ENCODE peak calls at places on chromosomes 3 and 15, in five cellular contexts. One of them, this sample, is unnamed.

GRCh38 chr3:51350751-51351150 is 34.3 kb upstream of the MANF start:
- DNase-seq in CD8-positive, alpha-beta T cell: no peak
- DNase-seq in PC-3: no peak
- DNase-seq in tibial nerve: no peak
- DNase-seq in HCT116: no peak
- DNase-seq in this sample: no peak

GRCh38 chr15:60162251-60162650 is 158.1 kb downstream of the FOXB1 start:
- DNase-seq in CD8-positive, alpha-beta T cell: no peak
- DNase-seq in PC-3: no peak
- DNase-seq in tibial nerve: no peak
- DNase-seq in HCT116: no peak
- DNase-seq in this sample: no peak

GRCh38 chr3:28841436-28841835 is 439.4 kb upstream of the RBMS3 start:
- DNase-seq in CD8-positive, alpha-beta T cell: no peak
- DNase-seq in PC-3: no peak
- DNase-seq in tibial nerve: no peak
- DNase-seq in HCT116: no peak
- DNase-seq in this sample: no peak

GRCh38 chr3:53141468-53141840 is 11.2 kb upstream of the RFT1 start:
- DNase-seq in CD8-positive, alpha-beta T cell: no peak
- DNase-seq in PC-3: no peak
- DNase-seq in tibial nerve: no peak
- DNase-seq in HCT116: no peak
- DNase-seq in this sample: no peak

GRCh38 chr3:15331606-15332404 is 581 bp downstream of the SH3BP5 start:
- DNase-seq in CD8-positive, alpha-beta T cell: peak
- DNase-seq in PC-3: peak
- DNase-seq in tibial nerve: no peak
- DNase-seq in HCT116: no peak
- DNase-seq in this sample: no peak

GRCh38 chr3:12420393-12420792 is 63.9 kb upstream of the TSEN2 start:
- DNase-seq in CD8-positive, alpha-beta T cell: no peak
- DNase-seq in PC-3: no peak
- DNase-seq in tibial nerve: no peak
- DNase-seq in HCT116: no peak
- DNase-seq in this sample: no peak

GRCh38 chr3:149377408-149378111 is at the start of gene TM4SF1:
- DNase-seq in CD8-positive, alpha-beta T cell: no peak
- DNase-seq in PC-3: peak
- DNase-seq in tibial nerve: peak
- DNase-seq in HCT116: no peak
- DNase-seq in this sample: peak

GRCh38 chr3:55467099-55467498 is 20.0 kb downstream of the WNT5A start:
- DNase-seq in CD8-positive, alpha-beta T cell: no peak
- DNase-seq in PC-3: no peak
- DNase-seq in tibial nerve: no peak
- DNase-seq in HCT116: no peak
- DNase-seq in this sample: no peak

GRCh38 chr3:156642750-156643728 is 31.4 kb upstream of the TIPARP start:
- DNase-seq in CD8-positive, alpha-beta T cell: no peak
- DNase-seq in PC-3: no peak
- DNase-seq in tibial nerve: no peak
- DNase-seq in HCT116: no peak
- DNase-seq in this sample: no peak

GRCh38 chr15:83733206-83733605 is 79.3 kb downstream of the ADAMTSL3 start:
- DNase-seq in CD8-positive, alpha-beta T cell: no peak
- DNase-seq in PC-3: peak
- DNase-seq in tibial nerve: no peak
- DNase-seq in HCT116: peak
- DNase-seq in this sample: no peak

GRCh38 chr15:85331666-85332261 is 48.6 kb upstream of the AKAP13 start:
- DNase-seq in CD8-positive, alpha-beta T cell: no peak
- DNase-seq in PC-3: peak
- DNase-seq in tibial nerve: no peak
- DNase-seq in HCT116: no peak
- DNase-seq in this sample: no peak

GRCh38 chr3:152539191-152539764 is 270.5 kb downstream of the MBNL1 start:
- DNase-seq in CD8-positive, alpha-beta T cell: no peak
- DNase-seq in PC-3: no peak
- DNase-seq in tibial nerve: no peak
- DNase-seq in HCT116: no peak
- DNase-seq in this sample: no peak

GRCh38 chr3:16060945-16061344 is 113.5 kb upstream of the GALNT15 start:
- DNase-seq in CD8-positive, alpha-beta T cell: no peak
- DNase-seq in PC-3: peak
- DNase-seq in tibial nerve: peak
- DNase-seq in HCT116: no peak
- DNase-seq in this sample: no peak

GRCh38 chr3:125132815-125133214 is 77.0 kb upstream of the HEG1 start:
- DNase-seq in CD8-positive, alpha-beta T cell: no peak
- DNase-seq in PC-3: no peak
- DNase-seq in tibial nerve: no peak
- DNase-seq in HCT116: no peak
- DNase-seq in this sample: no peak

GRCh38 chr15:27669641-27670040 is 429.5 kb downstream of the OCA2 start:
- DNase-seq in CD8-positive, alpha-beta T cell: no peak
- DNase-seq in PC-3: no peak
- DNase-seq in tibial nerve: no peak
- DNase-seq in HCT116: no peak
- DNase-seq in this sample: no peak

GRCh38 chr15:85649372-85649771 is 145.4 kb downstream of the KLHL25 start:
- DNase-seq in CD8-positive, alpha-beta T cell: no peak
- DNase-seq in PC-3: no peak
- DNase-seq in tibial nerve: no peak
- DNase-seq in HCT116: no peak
- DNase-seq in this sample: no peak

GRCh38 chr3:33139996-33140395 is 26.2 kb downstream of the CRTAP start:
- DNase-seq in CD8-positive, alpha-beta T cell: no peak
- DNase-seq in PC-3: no peak
- DNase-seq in tibial nerve: no peak
- DNase-seq in HCT116: no peak
- DNase-seq in this sample: no peak

GRCh38 chr3:189947948-189948723 is 172.6 kb downstream of the P3H2 start:
- DNase-seq in CD8-positive, alpha-beta T cell: no peak
- DNase-seq in PC-3: peak
- DNase-seq in tibial nerve: no peak
- DNase-seq in HCT116: no peak
- DNase-seq in this sample: no peak

GRCh38 chr3:33250712-33251111 is 26.5 kb upstream of the FBXL2 start:
- DNase-seq in CD8-positive, alpha-beta T cell: no peak
- DNase-seq in PC-3: no peak
- DNase-seq in tibial nerve: no peak
- DNase-seq in HCT116: no peak
- DNase-seq in this sample: no peak

GRCh38 chr3:5754602-5755001 is 567.1 kb downstream of the EDEM1 start:
- DNase-seq in CD8-positive, alpha-beta T cell: no peak
- DNase-seq in PC-3: no peak
- DNase-seq in tibial nerve: no peak
- DNase-seq in HCT116: no peak
- DNase-seq in this sample: no peak

GRCh38 chr3:58032186-58032585 is 24.0 kb downstream of the FLNB start:
- DNase-seq in CD8-positive, alpha-beta T cell: no peak
- DNase-seq in PC-3: no peak
- DNase-seq in tibial nerve: no peak
- DNase-seq in HCT116: no peak
- DNase-seq in this sample: no peak

GRCh38 chr3:158802399-158803023 is 657 bp downstream of the MFSD1 start:
- DNase-seq in CD8-positive, alpha-beta T cell: no peak
- DNase-seq in PC-3: no peak
- DNase-seq in tibial nerve: no peak
- DNase-seq in HCT116: no peak
- DNase-seq in this sample: no peak

GRCh38 chr15:73851679-73852078 is 21.7 kb upstream of the TBC1D21 start:
- DNase-seq in CD8-positive, alpha-beta T cell: peak
- DNase-seq in PC-3: peak
- DNase-seq in tibial nerve: no peak
- DNase-seq in HCT116: peak
- DNase-seq in this sample: no peak

GRCh38 chr3:23761440-23761896 is 44.3 kb upstream of the UBE2E1 start:
- DNase-seq in CD8-positive, alpha-beta T cell: no peak
- DNase-seq in PC-3: peak
- DNase-seq in tibial nerve: no peak
- DNase-seq in HCT116: peak
- DNase-seq in this sample: no peak

GRCh38 chr15:73318463-73319351 is 50.1 kb downstream of the HCN4 start:
- DNase-seq in CD8-positive, alpha-beta T cell: no peak
- DNase-seq in PC-3: no peak
- DNase-seq in tibial nerve: no peak
- DNase-seq in HCT116: no peak
- DNase-seq in this sample: no peak

GRCh38 chr3:136351351-136351750 is 101.2 kb downstream of the PCCB start:
- DNase-seq in CD8-positive, alpha-beta T cell: no peak
- DNase-seq in PC-3: no peak
- DNase-seq in tibial nerve: no peak
- DNase-seq in HCT116: no peak
- DNase-seq in this sample: no peak

GRCh38 chr3:136350557-136350956 is 100.4 kb downstream of the PCCB start:
- DNase-seq in CD8-positive, alpha-beta T cell: no peak
- DNase-seq in PC-3: no peak
- DNase-seq in tibial nerve: no peak
- DNase-seq in HCT116: no peak
- DNase-seq in this sample: no peak

GRCh38 chr3:136351905-136352304 is 101.8 kb downstream of the PCCB start:
- DNase-seq in CD8-positive, alpha-beta T cell: no peak
- DNase-seq in PC-3: peak
- DNase-seq in tibial nerve: no peak
- DNase-seq in HCT116: no peak
- DNase-seq in this sample: no peak

GRCh38 chr3:136353461-136353860 is 103.3 kb downstream of the PCCB start:
- DNase-seq in CD8-positive, alpha-beta T cell: no peak
- DNase-seq in PC-3: no peak
- DNase-seq in tibial nerve: no peak
- DNase-seq in HCT116: no peak
- DNase-seq in this sample: no peak

GRCh38 chr3:136350132-136350531 is 100.0 kb downstream of the PCCB start:
- DNase-seq in CD8-positive, alpha-beta T cell: no peak
- DNase-seq in PC-3: peak
- DNase-seq in tibial nerve: no peak
- DNase-seq in HCT116: no peak
- DNase-seq in this sample: no peak
- H3K27ac ChIP-seq in CD8-positive, alpha-beta T cell: no peak
- H3K27ac ChIP-seq in PC-3: no peak
- H3K27ac ChIP-seq in tibial nerve: no peak
- H3K27ac ChIP-seq in HCT116: no peak
- H3K27ac ChIP-seq in this sample: peak

DNA sequence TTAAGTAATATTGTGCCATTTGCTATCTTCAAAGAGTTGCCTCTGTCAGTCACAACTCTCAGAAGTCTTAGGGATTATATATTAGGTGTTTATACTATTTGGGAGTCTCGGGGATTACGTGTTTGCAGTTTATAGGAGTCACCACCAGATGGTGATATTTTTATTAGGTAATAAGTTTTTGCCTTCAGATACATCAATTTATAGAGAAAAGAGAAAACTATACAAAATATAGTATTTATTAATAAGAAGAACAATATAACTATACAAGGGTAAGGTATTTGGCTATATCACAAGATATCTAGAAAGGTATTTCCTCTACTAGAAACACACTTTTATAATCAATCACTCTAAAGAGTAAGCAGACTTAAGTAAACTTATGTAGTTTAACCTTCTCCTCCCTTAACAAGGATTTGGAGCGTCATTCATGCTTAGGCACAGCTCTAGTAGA is 10.7 kb upstream of the DHX36 start:
- DNase-seq in CD8-positive, alpha-beta T cell: no peak
- DNase-seq in PC-3: peak
- DNase-seq in tibial nerve: no peak
- DNase-seq in HCT116: no peak
- DNase-seq in this sample: no peak
- TF ChIP-seq CTCF in CD8-positive, alpha-beta T cell: peak
- TF ChIP-seq CTCF in PC-3: peak
- TF ChIP-seq CTCF in tibial nerve: peak
- TF ChIP-seq CTCF in HCT116: peak
- TF ChIP-seq CTCF in this sample: peak

DNA sequence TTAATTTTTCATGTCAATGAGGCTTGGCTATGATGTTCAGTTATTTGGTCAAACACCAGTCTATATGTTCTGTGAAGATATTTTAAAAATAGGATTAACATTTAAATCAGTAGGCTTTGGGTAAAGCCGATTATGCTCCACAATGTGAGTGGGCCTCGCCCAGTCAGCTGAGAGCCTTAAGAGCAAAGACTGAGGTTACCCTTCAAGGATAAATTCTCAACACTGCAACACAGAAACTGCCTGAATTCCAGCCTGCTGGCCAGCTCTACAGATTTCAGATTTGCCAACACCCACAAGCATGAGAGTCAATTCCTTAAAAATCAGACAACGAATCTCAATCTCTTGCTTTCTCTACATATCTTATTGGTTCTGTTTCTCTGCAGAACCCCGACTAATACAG is 188.3 kb downstream of the PLCH1 start:
- DNase-seq in CD8-positive, alpha-beta T cell: no peak
- DNase-seq in PC-3: no peak
- DNase-seq in tibial nerve: no peak
- DNase-seq in HCT116: no peak
- DNase-seq in this sample: no peak
- H3K27ac ChIP-seq in CD8-positive, alpha-beta T cell: no peak
- H3K27ac ChIP-seq in PC-3: no peak
- H3K27ac ChIP-seq in tibial nerve: no peak
- H3K27ac ChIP-seq in HCT116: no peak
- H3K27ac ChIP-seq in this sample: no peak

GRCh38 chr15:94041731-94042130 is 189.6 kb upstream of the MCTP2 start:
- DNase-seq in CD8-positive, alpha-beta T cell: no peak
- DNase-seq in PC-3: no peak
- DNase-seq in tibial nerve: no peak
- DNase-seq in HCT116: no peak
- DNase-seq in this sample: no peak

GRCh38 chr15:94042163-94042954 is 189.0 kb upstream of the MCTP2 start:
- DNase-seq in CD8-positive, alpha-beta T cell: no peak
- DNase-seq in PC-3: peak
- DNase-seq in tibial nerve: no peak
- DNase-seq in HCT116: no peak
- DNase-seq in this sample: no peak

GRCh38 chr15:94036156-94036555 is 195.2 kb upstream of the MCTP2 start:
- DNase-seq in CD8-positive, alpha-beta T cell: no peak
- DNase-seq in PC-3: peak
- DNase-seq in tibial nerve: no peak
- DNase-seq in HCT116: no peak
- DNase-seq in this sample: no peak

DNA sequence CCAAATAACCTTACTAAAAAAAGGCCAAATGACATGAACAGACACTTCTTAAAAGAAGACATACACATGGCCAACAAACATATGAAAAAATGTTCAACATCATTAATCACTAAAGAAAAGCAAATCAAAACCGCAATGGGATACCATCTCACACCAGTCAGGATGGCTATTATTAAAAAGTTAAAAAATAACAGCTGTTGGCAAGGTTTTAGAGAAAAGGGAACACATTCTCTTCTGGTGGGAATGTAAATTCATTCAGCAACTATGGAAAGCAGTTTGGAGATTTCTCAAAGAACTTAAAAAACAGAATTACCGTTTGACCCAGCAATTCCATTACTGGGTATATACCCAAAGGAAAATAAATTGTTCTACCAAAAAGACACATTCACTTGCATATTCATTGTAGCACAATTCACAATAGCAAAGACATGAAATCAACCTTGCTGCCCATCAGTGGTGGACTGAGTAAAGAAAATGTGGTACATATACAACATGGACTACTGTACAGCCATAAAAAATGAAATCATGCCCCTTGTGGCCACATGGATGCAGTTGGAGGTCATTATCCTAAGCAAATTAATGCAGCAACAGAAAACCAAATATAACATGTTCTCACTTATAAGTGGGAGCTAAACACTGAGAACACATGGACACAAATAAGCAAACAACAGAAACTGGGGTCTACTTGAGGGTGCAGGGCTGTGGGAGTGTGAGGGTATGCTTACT is 190.7 kb upstream of the MCTP2 start:
- DNase-seq in CD8-positive, alpha-beta T cell: no peak
- DNase-seq in PC-3: no peak
- DNase-seq in tibial nerve: no peak
- DNase-seq in HCT116: no peak
- DNase-seq in this sample: no peak
- TF ChIP-seq CTCF in CD8-positive, alpha-beta T cell: no peak
- TF ChIP-seq CTCF in PC-3: no peak
- TF ChIP-seq CTCF in tibial nerve: no peak
- TF ChIP-seq CTCF in HCT116: peak
- TF ChIP-seq CTCF in this sample: no peak

This sample was measured in breast epithelium.